ENCODE peak calls at places on chromosomes 4 and X, in five cellular contexts. N is stimulated activated CD8-positive, alpha-beta memory T cell treated with anti-CD3 and anti-CD28 coated beads, Interleukin-4, amount 100 ng/mL, for 48 hours; U is activated naive CD8-positive, alpha-beta T cell treated with anti-CD3 and anti-CD28 coated beads, Interleukin-2, amount 50 U/mL, for 24 hours; I is midbrain; Q is NCI-H2029. C is an unnamed sample.

GRCh38 chr4:10619220-10619619 is 65.3 kb downstream of the CLNK start:
- DNase-seq in N (no peak), U (no peak), I (no peak), Q (peak; percentile 97), C (no peak)

GRCh38 chrX:11929476-11929875 is 171.4 kb downstream of the MSL3 start:
- DNase-seq in N (no peak), U (no peak), I (no peak), Q (no peak), C (no peak)

GRCh38 chrX:45379186-45379585 is 178.5 kb upstream of the DIPK2B start:
- DNase-seq in N (no peak), U (no peak), I (no peak), Q (no peak), C (no peak)

GRCh38 chrX:71178908-71179307 is 34.3 kb downstream of the NLGN3 start:
- DNase-seq in N (peak; percentile 47), U (peak; percentile 44), I (peak; percentile 78), Q (peak; percentile 39), C (peak; percentile 62)

GRCh38 chr4:105387466-105387865 is 86.4 kb downstream of the PPA2 start:
- DNase-seq in N (no peak), U (no peak), I (no peak), Q (no peak), C (no peak)

GRCh38 chr4:83362492-83363329 is 28.1 kb upstream of the HPSE start:
- DNase-seq in N (no peak), U (no peak), I (no peak), Q (no peak), C (peak; percentile 53)

GRCh38 chr4:144954224-144954623 is 143.8 kb downstream of the ANAPC10 start:
- DNase-seq in N (no peak), U (no peak), I (no peak), Q (no peak), C (no peak)

GRCh38 chrX:19350831-19351447 is 7.2 kb downstream of the PDHA1 start:
- DNase-seq in N (no peak), U (peak; percentile 7), I (no peak), Q (no peak), C (no peak)

GRCh38 chr4:186040316-186040715 is 28.6 kb upstream of the TLR3 start:
- DNase-seq in N (no peak), U (no peak), I (no peak), Q (no peak), C (no peak)

GRCh38 chrX:74280759-74281158 is 23.2 kb upstream of the ZCCHC13 start:
- DNase-seq in N (no peak), U (no peak), I (no peak), Q (no peak), C (no peak)

GRCh38 chr4:3525532-3526430 is 6.4 kb downstream of the LRPAP1 start:
- DNase-seq in N (no peak), U (no peak), I (no peak), Q (no peak), C (no peak)

GRCh38 chr4:186676531-186677158 is 47.0 kb downstream of the FAT1 start:
- DNase-seq in N (no peak), U (no peak), I (no peak), Q (peak; percentile 41), C (peak; percentile 75)

GRCh38 chr4:77167866-77168265 is 10.9 kb downstream of the CCNG2 start:
- DNase-seq in N (no peak), U (no peak), I (no peak), Q (no peak), C (no peak)

GRCh38 chr4:121696140-121696640 is 590 bp downstream of the ANXA5 start:
- DNase-seq in N (peak; percentile 77), U (peak; percentile 64), I (peak; percentile 73), Q (no peak), C (peak; percentile 52)

GRCh38 chr4:39941682-39942217 is 36.0 kb downstream of the PDS5A start:
- DNase-seq in N (peak; percentile 18), U (no peak), I (no peak), Q (no peak), C (no peak)

GRCh38 chrX:24231169-24231568 is 81.6 kb downstream of the ZFX start:
- DNase-seq in N (no peak), U (no peak), I (no peak), Q (no peak), C (peak; percentile 82)

GRCh38 chr4:118905546-118905945 is 16.9 kb downstream of the SYNPO2 start:
- DNase-seq in N (no peak), U (no peak), I (no peak), Q (peak; percentile 6), C (peak; percentile 17)

GRCh38 chr4:35125995-35126712 is 1118.2 kb downstream of the ARAP2 start:
- DNase-seq in N (no peak), U (no peak), I (no peak), Q (peak; percentile 91), C (no peak)

GRCh38 chrX:11064851-11065600 is 46.1 kb upstream of the HCCS start:
- DNase-seq in N (no peak), U (no peak), I (peak; percentile 29), Q (no peak), C (peak; percentile 65)

GRCh38 chr4:168433576-168433975 is 46.7 kb downstream of the DDX60L start:
- DNase-seq in N (no peak), U (no peak), I (no peak), Q (no peak), C (peak; percentile 25)